ENCODE peak calls at places on chromosomes 4 and X, in four cellular contexts. V is HepG2, I is K562, K is GM12878. H is an unnamed sample.

GRCh38 chrX:56233682-56234081 is 1.5 kb downstream of the KLF8 start:
- DNase-seq in V (no peak), I (no peak), K (peak; percentile 60), H (no peak)

GRCh38 chr4:30770049-30770549 is 49.9 kb downstream of the PCDH7 start:
- DNase-seq in V (no peak), I (no peak), K (no peak), H (no peak)

GRCh38 chr4:3436798-3437581 is 4.8 kb upstream of the HGFAC start:
- DNase-seq in V (no peak), I (no peak), K (peak; percentile 4), H (no peak)

GRCh38 chr4:31557444-31557843 is 837.3 kb downstream of the PCDH7 start:
- DNase-seq in V (no peak), I (no peak), K (no peak), H (no peak)

GRCh38 chr4:673349-674091 is 556 bp downstream of the ATP5ME start:
- DNase-seq in V (peak; percentile 46), I (peak; percentile 64), K (no peak), H (peak; percentile 51)

GRCh38 chr4:94758700-94759399 is 1.1 kb downstream of the BMPR1B start:
- DNase-seq in V (no peak), I (no peak), K (no peak), H (peak; percentile 21)

GRCh38 chr4:155909615-155910226 is 6.2 kb downstream of the TDO2 start:
- DNase-seq in V (no peak), I (no peak), K (no peak), H (no peak)

GRCh38 chrX:53694642-53695041 is 8.1 kb upstream of the HUWE1 start:
- DNase-seq in V (no peak), I (no peak), K (no peak), H (no peak)

GRCh38 chrX:35890699-35891098 is 28.8 kb upstream of the CFAP47 start:
- DNase-seq in V (peak; percentile 46), I (peak; percentile 11), K (no peak), H (peak; percentile 65)

GRCh38 chrX:101977091-101977490 is 45.3 kb upstream of the ZMAT1 start:
- DNase-seq in V (no peak), I (no peak), K (no peak), H (no peak)

GRCh38 chrX:137549846-137550534 is 15.9 kb upstream of the ZIC3 start:
- DNase-seq in V (no peak), I (no peak), K (no peak), H (no peak)

GRCh38 chr4:164770051-164770724 is 16.3 kb downstream of the SMIM31 start:
- DNase-seq in V (no peak), I (no peak), K (no peak), H (no peak)

GRCh38 chr4:5018096-5018495 is 1.2 kb downstream of the CYTL1 start:
- DNase-seq in V (no peak), I (no peak), K (no peak), H (no peak)

GRCh38 chr4:153115322-153116100 is 88.7 kb upstream of the TRIM2 start:
- DNase-seq in V (peak; percentile 11), I (no peak), K (peak; percentile 79), H (no peak)

GRCh38 chrX:53089224-53089842 is 4.6 kb upstream of the KANTR start:
- DNase-seq in V (no peak), I (peak; percentile 38), K (no peak), H (peak; percentile 57)

GRCh38 chr4:2794707-2795557 is 2.0 kb downstream of the SH3BP2 start:
- DNase-seq in V (no peak), I (no peak), K (no peak), H (no peak)

GRCh38 chr4:76605099-76605563 is 170.1 kb downstream of the SHROOM3 start:
- DNase-seq in V (no peak), I (no peak), K (no peak), H (no peak)

GRCh38 chrX:130174051-130174704 is 2.4 kb downstream of the RAB33A start:
- DNase-seq in V (no peak), I (peak; percentile 24), K (no peak), H (no peak)

GRCh38 chrX:105822138-105823091 is at the start of gene NRK:
- DNase-seq in V (no peak), I (no peak), K (no peak), H (peak; percentile 10)

GRCh38 chrX:123450217-123450616 is 266.1 kb downstream of the GRIA3 start:
- DNase-seq in V (peak; percentile 3), I (peak; percentile 14), K (no peak), H (peak; percentile 38)

GRCh38 chr4:182624281-182624680 is 292.9 kb downstream of the DCTD start:
- DNase-seq in V (no peak), I (no peak), K (no peak), H (no peak)

GRCh38 chrX:100829730-100830129 is 9.5 kb downstream of the CSTF2 start:
- DNase-seq in V (no peak), I (no peak), K (peak; percentile 45), H (no peak)

GRCh38 chr4:21948347-21949072 is at the start of gene KCNIP4:
- DNase-seq in V (no peak), I (no peak), K (no peak), H (peak; percentile 32)

GRCh38 chr4:83831588-83831987 is 295.7 kb downstream of the GPAT3 start:
- DNase-seq in V (no peak), I (no peak), K (no peak), H (no peak)

GRCh38 chr4:20356565-20356964 is 104.9 kb downstream of the SLIT2 start:
- DNase-seq in V (no peak), I (no peak), K (no peak), H (no peak)

GRCh38 chr4:112284662-112285411 is 867 bp downstream of the TIFA start:
- DNase-seq in V (no peak), I (peak; percentile 46), K (no peak), H (no peak)

GRCh38 chrX:14581081-14581480 is 51.7 kb downstream of the GLRA2 start:
- DNase-seq in V (no peak), I (no peak), K (no peak), H (no peak)

GRCh38 chr4:77601614-77602187 is 3.9 kb upstream of the CXCL13 start:
- DNase-seq in V (no peak), I (no peak), K (no peak), H (no peak)

GRCh38 chr4:123706961-123707360 is 310.4 kb downstream of the SPRY1 start:
- DNase-seq in V (no peak), I (no peak), K (no peak), H (no peak)

GRCh38 chr4:53622739-53623151 is 31.5 kb upstream of the LNX1 start:
- DNase-seq in V (no peak), I (no peak), K (no peak), H (no peak)

GRCh38 chr4:11598591-11598990 is 169.9 kb upstream of the HS3ST1 start:
- DNase-seq in V (no peak), I (no peak), K (no peak), H (no peak)

GRCh38 chrX:118883994-118884393 is 60.4 kb downstream of the ZCCHC12 start:
- DNase-seq in V (no peak), I (peak; percentile 9), K (no peak), H (no peak)
- TF ChIP-seq FOXK2 in V (no peak), I (no peak), K (no peak), H (no peak)

GRCh38 chr4:33062155-33062554 is 2342.0 kb downstream of the PCDH7 start:
- DNase-seq in V (no peak), I (no peak), K (no peak), H (no peak)
- TF ChIP-seq SP1 in V (no peak), I (no peak), K (no peak), H (no peak)

DNA sequence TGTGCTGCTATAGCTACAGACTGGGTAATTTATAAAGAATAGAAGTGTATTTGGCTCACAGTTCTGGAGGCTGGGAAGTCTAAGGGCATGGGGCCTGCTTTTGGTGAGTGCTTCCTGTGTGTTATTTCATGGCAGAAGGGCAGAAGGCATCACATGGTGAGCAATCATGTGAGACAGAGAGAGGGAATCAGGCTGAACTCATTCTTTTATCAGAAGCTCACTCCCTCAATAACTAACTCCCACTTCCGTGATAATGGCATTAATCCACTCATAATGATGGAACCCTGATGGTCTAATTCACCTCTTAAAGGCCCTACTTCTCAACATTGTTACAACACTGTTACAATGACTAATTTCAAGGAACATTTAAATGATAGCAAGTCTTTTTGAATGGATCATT is 129.4 kb downstream of the FAT4 start:
- DNase-seq in V (no peak), I (no peak), K (no peak), H (no peak)
- TF ChIP-seq TARDBP in V (no peak), I (no peak), K (no peak), H (no peak)

GRCh38 chr4:173009129-173009823 is 159.3 kb upstream of the GALNT7 start:
- DNase-seq in V (no peak), I (no peak), K (no peak), H (no peak)
- TF ChIP-seq FOXK2 in V (no peak), I (no peak), K (no peak), H (no peak)

GRCh38 chrX:104343408-104344129 is 88.8 kb upstream of the ESX1 start:
- DNase-seq in V (peak; percentile 49), I (peak; percentile 25), K (peak; percentile 7), H (peak; percentile 79)
- TF ChIP-seq SP1 in V (no peak), I (no peak), K (no peak), H (no peak)

GRCh38 chrX:111349098-111349497 is 62.9 kb downstream of the DCX start:
- DNase-seq in V (no peak), I (no peak), K (no peak), H (no peak)
- TF ChIP-seq TARDBP in V (no peak), I (no peak), K (no peak), H (no peak)

GRCh38 chr4:86141166-86141565 is 218.7 kb downstream of the MAPK10 start:
- DNase-seq in V (no peak), I (no peak), K (no peak), H (no peak)
- TF ChIP-seq FOXK2 in V (no peak), I (no peak), K (no peak), H (no peak)

GRCh38 chr4:56689661-56690060 is 8.6 kb upstream of the HOPX start:
- DNase-seq in V (no peak), I (no peak), K (no peak), H (no peak)
- TF ChIP-seq SP1 in V (no peak), I (no peak), K (no peak), H (no peak)

DNA sequence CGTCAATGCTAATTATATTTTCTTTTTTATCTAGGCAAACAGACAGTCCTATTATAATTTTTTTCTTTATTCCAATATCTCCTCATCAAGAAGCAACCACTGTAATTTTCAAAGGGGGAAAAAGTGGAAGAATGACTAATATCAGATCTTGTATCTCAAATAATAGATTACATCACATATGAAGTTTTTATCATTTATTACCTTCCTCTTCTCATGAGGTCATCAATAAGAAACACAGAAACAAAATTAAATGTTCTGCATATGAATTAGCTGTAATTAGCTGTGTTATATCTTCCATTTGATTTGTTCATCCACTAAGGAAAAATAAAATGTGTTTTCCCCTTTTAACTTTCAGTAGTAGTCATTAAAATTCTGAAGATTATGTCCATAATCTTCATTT is 14.3 kb downstream of the PRSS12 start:
- DNase-seq in V (no peak), I (no peak), K (no peak), H (no peak)
- TF ChIP-seq TARDBP in V (no peak), I (no peak), K (no peak), H (no peak)

GRCh38 chr4:108399610-108400265 is 220.6 kb upstream of the RPL34 start:
- DNase-seq in V (no peak), I (no peak), K (no peak), H (peak; percentile 41)
- TF ChIP-seq FOXK2 in V (no peak), I (no peak), K (no peak), H (no peak)

H was measured in HEK293T.